ENCODE peak calls at places on chromosomes 4 and X, in five cellular contexts. P is IMR-90, W is fibroblast of mammary gland, A is endothelial cell, B is heart right ventricle. K is an unnamed sample.

GRCh38 chrX:154979671-154980070 is 42.9 kb downstream of the F8 start:
- DNase-seq in B (no peak), W (no peak), A (no peak), P (no peak), K (no peak)

GRCh38 chr4:148790246-148790645 is 348.0 kb upstream of the NR3C2 start:
- DNase-seq in A (no peak), W (no peak), B (no peak), P (no peak), K (no peak)

GRCh38 chr4:138110815-138111214 is 131.3 kb downstream of the SLC7A11 start:
- DNase-seq in B (no peak), A (no peak), P (peak; percentile 8), W (no peak), K (no peak)

GRCh38 chrX:70755850-70756249 is 152.7 kb downstream of the TEX11 start:
- DNase-seq in B (no peak), W (no peak), A (no peak), P (no peak), K (no peak)

GRCh38 chrX:73963682-73964081 is 340.3 kb upstream of the ZCCHC13 start:
- DNase-seq in B (peak; percentile 40), P (no peak), W (peak; percentile 71), A (no peak), K (no peak)

GRCh38 chr4:69649629-69650028 is 3.4 kb downstream of the UGT2A1 start:
- DNase-seq in W (no peak), A (no peak), P (no peak), B (no peak), K (no peak)

GRCh38 chr4:43379001-43379400 is 486.5 kb downstream of the GRXCR1 start:
- DNase-seq in A (no peak), W (no peak), B (no peak), P (no peak), K (no peak)

GRCh38 chr4:65893311-65893710 is 223.0 kb upstream of the EPHA5 start:
- DNase-seq in B (no peak), P (no peak), W (no peak), A (no peak), K (no peak)

GRCh38 chrX:53458082-53458481 is 23.9 kb upstream of the HSD17B10 start:
- DNase-seq in W (peak; percentile 49), B (no peak), P (peak; percentile 32), A (no peak), K (no peak)

GRCh38 chr4:7815562-7815961 is 124.1 kb downstream of the AFAP1 start:
- DNase-seq in W (peak; percentile 95), A (no peak), P (peak; percentile 87), B (no peak), K (no peak)

GRCh38 chrX:67574696-67575095 is 30.9 kb downstream of the AR start:
- DNase-seq in B (no peak), W (no peak), P (no peak), A (no peak), K (no peak)

GRCh38 chrX:123814343-123814742 is 45.5 kb upstream of the XIAP start:
- DNase-seq in W (peak; percentile 13), B (no peak), P (no peak), A (no peak), K (no peak)

DNA sequence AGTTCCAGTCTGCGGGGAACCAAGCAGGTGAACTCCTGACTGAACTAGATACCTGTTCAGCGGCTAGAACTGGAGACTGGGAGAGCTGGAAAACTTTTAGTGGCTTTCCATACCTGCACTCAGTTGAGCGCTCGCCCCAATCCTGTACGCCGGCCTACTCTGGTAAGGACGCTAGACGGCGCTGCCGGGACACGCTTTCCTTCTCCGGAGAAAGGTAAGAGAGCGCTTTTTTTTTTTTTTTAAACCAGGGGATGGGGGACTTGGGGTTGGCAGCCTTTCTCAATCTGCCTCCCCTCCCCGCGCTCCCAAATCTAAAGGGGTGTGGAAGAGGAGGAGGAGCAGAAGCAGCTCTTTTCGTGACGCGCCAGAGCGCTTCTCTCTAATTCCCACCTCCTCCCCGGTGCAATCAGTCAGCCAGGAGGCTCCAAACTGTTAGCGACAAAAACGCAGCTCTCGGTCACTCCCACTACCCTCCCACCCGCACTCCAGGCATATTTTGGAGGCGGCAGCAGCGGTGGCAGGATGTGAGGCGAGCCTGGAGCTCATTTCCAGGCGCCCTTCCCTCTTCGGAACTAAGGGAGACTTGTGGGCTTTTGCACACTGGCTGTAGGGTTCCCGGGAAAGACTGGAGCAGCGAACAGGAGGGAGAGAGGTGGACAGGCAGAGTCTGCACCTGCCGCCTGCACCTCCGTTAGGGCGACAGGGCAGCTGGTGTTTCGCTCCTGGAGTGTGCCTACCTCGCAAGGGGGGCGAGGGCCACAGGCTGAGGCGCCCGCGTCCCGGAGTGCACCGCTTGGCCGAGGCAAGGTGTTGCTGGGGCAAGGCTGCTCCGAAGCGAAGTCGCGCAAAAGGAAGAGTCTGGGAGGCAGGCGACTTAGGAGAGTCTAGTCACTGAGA is at the start of gene IL1RAPL2:
- DNase-seq in P (no peak), A (peak; percentile 56), W (peak; percentile 28), B (peak; percentile 16), K (no peak)
- TF ChIP-seq CTCF in P (peak; percentile 10), A (peak; percentile 22), W (peak; percentile 49), B (peak; percentile 36), K (peak; percentile 29)

GRCh38 chr4:76747613-76748012 is 150.3 kb downstream of the SOWAHB start:
- DNase-seq in P (peak; percentile 51), W (peak; percentile 40), B (no peak), A (no peak), K (no peak)

GRCh38 chr4:76744253-76744921 is 153.6 kb downstream of the SOWAHB start:
- DNase-seq in W (peak; percentile 47), P (peak; percentile 83), A (no peak), B (no peak), K (no peak)

GRCh38 chr4:76741663-76742020 is 156.3 kb downstream of the SOWAHB start:
- DNase-seq in P (no peak), W (no peak), B (no peak), A (no peak), K (no peak)

GRCh38 chr4:76748649-76749048 is 149.3 kb downstream of the SOWAHB start:
- DNase-seq in P (peak; percentile 41), A (peak; percentile 30), B (no peak), W (peak; percentile 59), K (peak; percentile 57)

GRCh38 chr4:76745264-76745663 is 152.7 kb downstream of the SOWAHB start:
- DNase-seq in B (no peak), A (no peak), W (peak; percentile 51), P (peak; percentile 75), K (no peak)
- TF ChIP-seq CTCF in B (no peak), A (no peak), W (no peak), P (no peak), K (no peak)

GRCh38 chrX:2708016-2708415 is 16.9 kb downstream of the CD99 start:
- DNase-seq in B (no peak), A (no peak), W (peak; percentile 28), P (no peak), K (no peak)
- TF ChIP-seq CTCF in B (no peak), A (no peak), W (no peak), P (no peak), K (no peak)

GRCh38 chrX:119790977-119791436 is 423 bp downstream of the RPL39 start:
- DNase-seq in P (peak; percentile 26), A (no peak), B (peak; percentile 12), W (peak; percentile 48), K (no peak)
- TF ChIP-seq CTCF in P (peak; percentile 11), A (no peak), B (no peak), W (peak; percentile 14), K (peak; percentile 41)

GRCh38 chrX:69046996-69047490 is 118.2 kb downstream of the PJA1 start:
- DNase-seq in W (no peak), A (no peak), B (no peak), P (no peak), K (no peak)
- TF ChIP-seq CTCF in W (no peak), A (no peak), B (no peak), P (no peak), K (no peak)

GRCh38 chr4:25861422-25861926 is 1.3 kb downstream of the SEL1L3 start:
- DNase-seq in W (peak; percentile 28), B (no peak), P (peak; percentile 47), A (no peak), K (no peak)

GRCh38 chr4:25863906-25864418 is 1.2 kb upstream of the SEL1L3 start:
- DNase-seq in P (no peak), A (peak; percentile 26), B (no peak), W (no peak), K (no peak)

GRCh38 chr4:25861951-25862410 is 807 bp downstream of the SEL1L3 start:
- DNase-seq in B (peak; percentile 20), A (peak; percentile 29), W (peak; percentile 32), P (peak; percentile 40), K (peak; percentile 54)

GRCh38 chr4:25862411-25863346 is at the start of gene SEL1L3:
- DNase-seq in B (peak; percentile 48), A (peak; percentile 44), P (no peak), W (no peak), K (peak; percentile 86)

DNA sequence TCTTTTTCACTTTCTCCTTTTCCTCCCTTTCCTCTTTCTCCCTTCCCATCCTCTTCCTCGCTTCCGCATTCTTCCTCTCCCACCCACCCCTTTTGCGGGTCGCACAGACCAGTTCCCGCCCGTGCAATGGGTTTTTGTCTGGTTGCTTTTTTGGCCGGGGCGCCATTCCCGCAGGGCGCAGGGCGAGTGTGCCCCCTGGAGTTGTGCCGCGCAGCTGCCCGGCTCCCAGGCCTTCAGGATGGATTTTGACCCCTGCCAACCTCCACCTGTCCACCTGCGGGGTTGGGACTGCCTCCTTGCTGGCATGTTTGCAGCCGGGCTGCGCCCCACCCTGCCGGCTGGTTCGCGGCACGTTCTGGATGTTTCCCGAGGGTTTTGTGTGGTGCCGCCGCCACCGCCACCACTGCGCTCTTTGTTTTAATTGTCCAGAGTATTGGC is 578 bp upstream of the SEL1L3 start:
- DNase-seq in W (no peak), B (peak; percentile 19), P (no peak), A (peak; percentile 17), K (peak; percentile 49)
- TF ChIP-seq CTCF in W (no peak), B (peak; percentile 9), P (peak; percentile 23), A (peak; percentile 16), K (peak; percentile 43)

K was measured in GM13977.